ENCODE peak calls at places on chromosomes 16 and 17, in five cellular contexts. T is DMS153; A is GM13977; C is T-helper 2 cell; M is stimulated activated CD8-positive, alpha-beta memory T cell treated with anti-CD3 and anti-CD28 coated beads, Interleukin-7, amount 100 ng/mL, for 1 hour. S is an unnamed sample.
A peak's percentile ranks its signal among the peaks of the same experiment; 100 is the strongest.

GRCh38 chr17:45299311-45299710 is 17.5 kb downstream of the MAP3K14 start:
- DNase-seq in T (no peak), A (no peak), C (no peak), M (no peak), S (no peak)

GRCh38 chr17:66734544-66734943 is 100.4 kb upstream of the CACNG5 start:
- DNase-seq in T (no peak), A (no peak), C (no peak), M (no peak), S (no peak)

GRCh38 chr16:86772231-86772510 is 193.8 kb downstream of the FOXL1 start:
- DNase-seq in T (no peak), A (no peak), C (no peak), M (no peak), S (no peak)

GRCh38 chr16:62657116-62657515 is 620.9 kb upstream of the CDH8 start:
- DNase-seq in T (no peak), A (no peak), C (no peak), M (no peak), S (no peak)

GRCh38 chr17:57488856-57489255 is 232.5 kb downstream of the MSI2 start:
- DNase-seq in T (no peak), A (no peak), C (no peak), M (no peak), S (no peak)

GRCh38 chr17:61555127-61555531 is 35.9 kb downstream of the NACA2 start:
- DNase-seq in T (no peak), A (no peak), C (no peak), M (no peak), S (no peak)

GRCh38 chr16:12467418-12468210 is 336.1 kb downstream of the CPPED1 start:
- DNase-seq in T (no peak), A (no peak), C (no peak), M (no peak), S (no peak)

GRCh38 chr17:61057257-61057656 is 342.4 kb upstream of the TBX2 start:
- DNase-seq in T (no peak), A (no peak), C (no peak), M (no peak), S (no peak)

GRCh38 chr17:77675816-77676799 is 282.4 kb upstream of the TNRC6C start:
- DNase-seq in T (no peak), A (no peak), C (no peak), M (no peak), S (no peak)

GRCh38 chr17:43778337-43779144 is at the start of gene DUSP3:
- DNase-seq in T (peak; percentile 65), A (peak; percentile 96), C (peak; percentile 56), M (peak; percentile 40), S (no peak)

GRCh38 chr16:66152841-66153525 is 213.5 kb upstream of the CDH5 start:
- DNase-seq in T (no peak), A (no peak), C (no peak), M (no peak), S (no peak)

GRCh38 chr16:1312459-1312801 is 3.0 kb downstream of the UBE2I start:
- DNase-seq in T (no peak), A (no peak), C (no peak), M (no peak), S (no peak)

GRCh38 chr17:60577147-60577925 is 22.7 kb upstream of the PPM1D start:
- DNase-seq in T (no peak), A (peak; percentile 28), C (no peak), M (no peak), S (no peak)

GRCh38 chr16:12902511-12903324 is 1.3 kb downstream of the SHISA9 start:
- DNase-seq in T (no peak), A (no peak), C (no peak), M (no peak), S (no peak)

GRCh38 chr17:73767696-73768095 is 123.5 kb upstream of the SDK2 start:
- DNase-seq in T (no peak), A (no peak), C (no peak), M (no peak), S (no peak)

GRCh38 chr17:64244165-64244564 is 18.9 kb downstream of the TEX2 start:
- DNase-seq in T (no peak), A (no peak), C (no peak), M (no peak), S (no peak)

GRCh38 chr17:49996495-49997255 is 1.7 kb upstream of the DLX3 start:
- DNase-seq in T (no peak), A (peak; percentile 80), C (peak; percentile 51), M (peak; percentile 46), S (no peak)